ENCODE peak calls at places on chromosomes 5 and 9, in six cellular contexts. D, O, S, Z, K and T are unnamed samples.

GRCh38 chr9:121863931-121864330 is 212.5 kb downstream of the DAB2IP start:
- DNase-seq in S (no peak), K (peak; percentile 44), O (no peak), Z (no peak), D (no peak), T (no peak)

GRCh38 chr5:72125271-72125670 is 18.0 kb downstream of the MAP1B start:
- DNase-seq in O (no peak), K (no peak), D (no peak), Z (no peak), S (no peak), T (no peak)

GRCh38 chr5:168031614-168032013 is 259.8 kb upstream of the WWC1 start:
- DNase-seq in Z (no peak), K (no peak), D (no peak), O (no peak), S (no peak), T (no peak)

GRCh38 chr9:116767219-116767618 is 80.1 kb downstream of the TRIM32 start:
- DNase-seq in D (no peak), O (no peak), S (no peak), K (no peak), Z (no peak), T (no peak)

GRCh38 chr9:108323615-108324014 is 532.2 kb downstream of the ACTL7B start:
- DNase-seq in K (no peak), O (no peak), D (no peak), Z (no peak), S (no peak), T (no peak)

GRCh38 chr9:72363908-72364678 is 915 bp downstream of the ZFAND5 start:
- DNase-seq in O (peak; percentile 80), D (no peak), K (peak; percentile 64), Z (peak; percentile 58), S (peak; percentile 65), T (peak; percentile 62)

GRCh38 chr9:112050544-112051475 is 124.3 kb downstream of the SUSD1 start:
- DNase-seq in K (peak; percentile 99), O (no peak), D (no peak), Z (peak; percentile 57), S (no peak), T (peak; percentile 59)

GRCh38 chr9:100346836-100347235 is 5.9 kb downstream of the TEX10 start:
- DNase-seq in O (no peak), Z (no peak), S (no peak), K (peak; percentile 85), D (no peak), T (no peak)

GRCh38 chr5:67350600-67351315 is 154.2 kb upstream of the CD180 start:
- DNase-seq in K (peak; percentile 50), S (no peak), Z (no peak), O (no peak), D (no peak), T (peak; percentile 22)

GRCh38 chr9:127188396-127188795 is 66.0 kb upstream of the ANGPTL2 start:
- DNase-seq in D (no peak), K (no peak), O (no peak), S (no peak), Z (no peak), T (no peak)

GRCh38 chr5:180594311-180595045 is 3.2 kb upstream of the SCGB3A1 start:
- DNase-seq in K (no peak), Z (no peak), S (no peak), O (no peak), D (no peak), T (no peak)

GRCh38 chr5:89179761-89180160 is 296.8 kb upstream of the MEF2C start:
- DNase-seq in S (no peak), Z (no peak), K (peak; percentile 14), O (no peak), D (no peak), T (no peak)

GRCh38 chr5:157446077-157446930 is 13.7 kb upstream of the NIPAL4 start:
- DNase-seq in K (no peak), O (no peak), Z (no peak), S (no peak), D (no peak), T (no peak)

GRCh38 chr9:138077898-138078540 is 200.4 kb downstream of the CACNA1B start:
- DNase-seq in D (no peak), S (no peak), O (no peak), Z (peak; percentile 3), K (no peak), T (no peak)

GRCh38 chr5:177508837-177509236 is 789 bp downstream of the DOK3 start:
- DNase-seq in S (no peak), O (no peak), D (no peak), Z (no peak), K (no peak), T (no peak)

GRCh38 chr5:43020294-43020711 is 19.8 kb downstream of the ANXA2R start:
- DNase-seq in K (no peak), S (no peak), O (no peak), Z (no peak), D (no peak), T (no peak)

GRCh38 chr5:172119921-172120688 is 67.9 kb downstream of the STK10 start:
- DNase-seq in D (no peak), O (no peak), K (no peak), Z (no peak), S (no peak), T (no peak)